ENCODE peak calls at places on chromosomes 1 and 21, in nine cellular contexts. H, B, C, Q, Z, M, F, L and A are unnamed samples. For H3K27me3, the result is how much of the 10 kb centered on the place peaks cover.

GRCh38 chr1:117396074-117396473 is 28.8 kb downstream of the MAN1A2 start:
- DNase-seq in H (no peak), B (no peak), C (no peak), Q (no peak), Z (no peak), M (no peak), F (no peak), L (no peak), A (no peak)

GRCh38 chr1:200512191-200512590 is 102.4 kb upstream of the ZNF281 start:
- DNase-seq in H (no peak), B (no peak), C (no peak), Q (no peak), Z (peak), M (no peak), F (no peak), L (peak), A (no peak)

GRCh38 chr1:49225464-49225863 is 448.8 kb upstream of the BEND5 start:
- DNase-seq in H (no peak), B (peak), C (no peak), Q (no peak), Z (no peak), M (no peak), F (no peak), L (no peak), A (no peak)

GRCh38 chr1:216221260-216221700 is 202.0 kb downstream of the USH2A start:
- DNase-seq in H (peak), B (peak), C (no peak), Q (no peak), Z (peak), M (no peak), F (peak), L (peak), A (no peak)

GRCh38 chr21:28436286-28436932 is 556.3 kb downstream of the LTN1 start:
- DNase-seq in H (no peak), B (no peak), C (no peak), Q (no peak), Z (peak), M (no peak), F (no peak), L (peak), A (no peak)

GRCh38 chr1:66938618-66939017 is 13.8 kb downstream of the MIER1 start:
- DNase-seq in H (no peak), B (no peak), C (no peak), Q (no peak), Z (peak), M (no peak), F (no peak), L (peak), A (no peak)

GRCh38 chr1:202056644-202057334 is 46.4 kb downstream of the ELF3 start:
- DNase-seq in H (no peak), B (peak), C (no peak), Q (peak), Z (peak), M (peak), F (no peak), L (peak), A (peak)

GRCh38 chr1:14945132-14946010 is 208.2 kb upstream of the TMEM51 start:
- DNase-seq in H (peak), B (peak), C (peak), Q (peak), Z (peak), M (no peak), F (peak), L (peak), A (peak)

GRCh38 chr1:114756949-114757454 is 782 bp downstream of the CSDE1 start:
- DNase-seq in H (peak), B (peak), C (peak), Q (peak), Z (peak), M (no peak), F (peak), L (peak), A (peak)

GRCh38 chr1:244381887-244382565 is 69.7 kb downstream of the ADSS2 start:
- DNase-seq in H (no peak), B (no peak), C (no peak), Q (no peak), Z (peak), M (no peak), F (no peak), L (no peak), A (no peak)

GRCh38 chr21:46402421-46402820 is 56.3 kb upstream of the DIP2A start:
- DNase-seq in H (no peak), B (no peak), C (peak), Q (no peak), Z (no peak), M (no peak), F (no peak), L (no peak), A (no peak)

GRCh38 chr1:90753556-90753955 is 36.5 kb upstream of the BARHL2 start:
- DNase-seq in H (peak), B (no peak), C (no peak), Q (no peak), Z (no peak), M (no peak), F (no peak), L (no peak), A (no peak)

GRCh38 chr1:35810096-35810860 is 2.5 kb downstream of the AGO4 start:
- DNase-seq in H (no peak), B (no peak), C (no peak), Q (no peak), Z (peak), M (no peak), F (no peak), L (peak), A (no peak)

GRCh38 chr21:29712818-29713217 is 227.0 kb downstream of the GRIK1 start:
- DNase-seq in H (peak), B (no peak), C (no peak), Q (no peak), Z (no peak), M (no peak), F (no peak), L (no peak), A (no peak)

GRCh38 chr1:16918371-16918770 is 3.4 kb upstream of the CROCC start:
- DNase-seq in H (no peak), B (no peak), C (peak), Q (no peak), Z (no peak), M (peak), F (no peak), L (no peak), A (peak)

GRCh38 chr1:24996983-24997893 is 67.2 kb upstream of the RUNX3 start:
- DNase-seq in H (no peak), B (no peak), C (no peak), Q (no peak), Z (no peak), M (peak), F (no peak), L (no peak), A (no peak)

GRCh38 chr1:23403038-23403336 is 21.6 kb downstream of the TCEA3 start:
- DNase-seq in H (peak), B (no peak), C (no peak), Q (no peak), Z (peak), M (no peak), F (no peak), L (peak), A (no peak)

GRCh38 chr1:174743654-174744561 is 255.8 kb upstream of the CACYBP start:
- DNase-seq in H (peak), B (no peak), C (no peak), Q (no peak), Z (peak), M (no peak), F (peak), L (peak), A (no peak)

GRCh38 chr1:51518033-51518729 is 885 bp downstream of the EPS15 start:
- DNase-seq in H (peak), B (peak), C (peak), Q (peak), Z (peak), M (peak), F (peak), L (peak), A (peak)

GRCh38 chr1:68232354-68233148 is at the start of gene WLS:
- DNase-seq in H (peak), B (peak), C (peak), Q (peak), Z (peak), M (peak), F (peak), L (peak), A (peak)

GRCh38 chr1:53835491-53835890 is 2.6 kb downstream of the NDC1 start:
- DNase-seq in H (no peak), B (no peak), C (no peak), Q (no peak), Z (no peak), M (no peak), F (no peak), L (no peak), A (no peak)

GRCh38 chr1:43229831-43230780 is 39.7 kb upstream of the TMEM125 start:
- DNase-seq in H (no peak), B (no peak), C (no peak), Q (no peak), Z (no peak), M (no peak), F (peak), L (no peak), A (no peak)

GRCh38 chr1:61322769-61323168 is 240.4 kb downstream of the NFIA start:
- DNase-seq in H (no peak), B (no peak), C (no peak), Q (no peak), Z (peak), M (no peak), F (no peak), L (peak), A (no peak)

GRCh38 chr1:201020647-201021332 is 2.7 kb downstream of the KIF21B start:
- DNase-seq in H (peak), B (peak), C (no peak), Q (no peak), Z (no peak), M (no peak), F (peak), L (no peak), A (no peak)

GRCh38 chr1:178726545-178726944 is 1.5 kb downstream of the RALGPS2 start:
- DNase-seq in H (no peak), B (no peak), C (no peak), Q (no peak), Z (no peak), M (no peak), F (no peak), L (no peak), A (no peak)

GRCh38 chr1:34379911-34380310 is 203.2 kb downstream of the C1orf94 start:
- DNase-seq in H (no peak), B (no peak), C (no peak), Q (no peak), Z (no peak), M (no peak), F (no peak), L (no peak), A (no peak)

GRCh38 chr1:244237445-244237844 is 186.4 kb downstream of the ZBTB18 start:
- DNase-seq in H (no peak), B (no peak), C (no peak), Q (no peak), Z (peak), M (no peak), F (no peak), L (peak), A (no peak)

GRCh38 chr1:236457775-236458174 is 63.7 kb downstream of the EDARADD start:
- DNase-seq in H (no peak), B (no peak), C (no peak), Q (no peak), Z (no peak), M (no peak), F (no peak), L (no peak), A (no peak)

GRCh38 chr21:27700974-27701614 is 734.2 kb upstream of the ADAMTS5 start:
- DNase-seq in H (peak), B (peak), C (peak), Q (peak), Z (peak), M (peak), F (peak), L (peak), A (peak)

GRCh38 chr21:44927587-44928461 is 7.1 kb upstream of the ITGB2 start:
- DNase-seq in H (peak), B (no peak), C (peak), Q (peak), Z (peak), M (no peak), F (no peak), L (peak), A (peak)

GRCh38 chr1:186864296-186864695 is 35.5 kb downstream of the PLA2G4A start:
- DNase-seq in H (no peak), B (no peak), C (no peak), Q (no peak), Z (no peak), M (no peak), F (no peak), L (no peak), A (no peak)

GRCh38 chr1:27906764-27907163 is 28.0 kb upstream of the SMPDL3B start:
- DNase-seq in H (no peak), B (no peak), C (peak), Q (no peak), Z (no peak), M (no peak), F (no peak), L (no peak), A (no peak)

GRCh38 chr1:175133693-175134435 is 58.7 kb downstream of the KIAA0040 start:
- DNase-seq in H (no peak), B (no peak), C (no peak), Q (no peak), Z (peak), M (no peak), F (no peak), L (no peak), A (no peak)

GRCh38 chr21:42235593-42235992 is 16.7 kb downstream of the ABCG1 start:
- DNase-seq in H (no peak), B (peak), C (no peak), Q (no peak), Z (no peak), M (no peak), F (no peak), L (no peak), A (no peak)

GRCh38 chr1:232922475-232922874 is 27.9 kb upstream of the NTPCR start:
- DNase-seq in H (peak), B (no peak), C (no peak), Q (no peak), Z (peak), M (no peak), F (no peak), L (no peak), A (no peak)

GRCh38 chr1:12604986-12605385 is 13.0 kb downstream of the DHRS3 start:
- DNase-seq in H (no peak), B (no peak), C (no peak), Q (no peak), Z (no peak), M (no peak), F (no peak), L (no peak), A (no peak)

GRCh38 chr1:230186003-230186863 is 119.2 kb downstream of the GALNT2 start:
- DNase-seq in H (peak), B (peak), C (peak), Q (no peak), Z (peak), M (peak), F (no peak), L (peak), A (peak)

GRCh38 chr21:38520511-38520910 is 22.2 kb upstream of the ERG start:
- DNase-seq in H (no peak), B (no peak), C (no peak), Q (no peak), Z (no peak), M (no peak), F (no peak), L (no peak), A (no peak)

GRCh38 chr21:38527737-38528136 is 29.5 kb upstream of the ERG start:
- DNase-seq in H (no peak), B (no peak), C (no peak), Q (no peak), Z (no peak), M (peak), F (no peak), L (no peak), A (no peak)

GRCh38 chr21:38524168-38525153 is 26.2 kb upstream of the ERG start:
- DNase-seq in H (no peak), B (no peak), C (no peak), Q (no peak), Z (no peak), M (no peak), F (no peak), L (no peak), A (no peak)

GRCh38 chr21:38531142-38531541 is 32.9 kb upstream of the ERG start:
- DNase-seq in H (no peak), B (no peak), C (no peak), Q (no peak), Z (no peak), M (no peak), F (no peak), L (no peak), A (no peak)

GRCh38 chr21:38525454-38525853 is 27.2 kb upstream of the ERG start:
- DNase-seq in H (no peak), B (no peak), C (no peak), Q (no peak), Z (no peak), M (no peak), F (no peak), L (no peak), A (no peak)
- H3K27me3 ChIP-seq in H (under half), B (under half), C (under half), Q (under half), Z (under half), M (under half), F (under half), L (under half), A (under half)

GRCh38 chr1:223081181-223081994 is 61.7 kb downstream of the TLR5 start:
- DNase-seq in H (peak), B (peak), C (peak), Q (peak), Z (peak), M (peak), F (peak), L (peak), A (peak)
- H3K27ac ChIP-seq in H (no peak), B (peak), C (peak), Q (peak), Z (no peak), M (peak), F (no peak), L (no peak), A (peak)

GRCh38 chr1:150874455-150875196 is 1.8 kb downstream of the ARNT start:
- DNase-seq in H (no peak), B (no peak), C (no peak), Q (no peak), Z (no peak), M (no peak), F (no peak), L (no peak), A (no peak)

GRCh38 chr1:150872572-150872971 is 3.8 kb downstream of the ARNT start:
- DNase-seq in H (no peak), B (no peak), C (no peak), Q (no peak), Z (no peak), M (no peak), F (no peak), L (no peak), A (no peak)

GRCh38 chr1:150873521-150873920 is 2.9 kb downstream of the ARNT start:
- DNase-seq in H (no peak), B (no peak), C (no peak), Q (no peak), Z (no peak), M (no peak), F (no peak), L (no peak), A (no peak)

GRCh38 chr1:150875197-150876110 is 945 bp downstream of the ARNT start:
- DNase-seq in H (no peak), B (peak), C (no peak), Q (no peak), Z (peak), M (no peak), F (no peak), L (peak), A (no peak)

GRCh38 chr1:150869683-150870082 is 6.7 kb downstream of the ARNT start:
- DNase-seq in H (no peak), B (no peak), C (no peak), Q (no peak), Z (no peak), M (no peak), F (no peak), L (no peak), A (no peak)
- TF ChIP-seq CTCF in H (no peak), B (no peak), C (no peak), Q (no peak), Z (no peak), M (no peak), F (no peak), L (no peak), A (no peak)

GRCh38 chr1:9203623-9204022 is 31.0 kb upstream of the H6PD start:
- DNase-seq in H (no peak), B (no peak), C (no peak), Q (no peak), Z (no peak), M (peak), F (no peak), L (peak), A (peak)

GRCh38 chr1:9202240-9202870 is 32.2 kb upstream of the H6PD start:
- DNase-seq in H (no peak), B (no peak), C (no peak), Q (no peak), Z (no peak), M (no peak), F (no peak), L (no peak), A (no peak)

GRCh38 chr1:9201421-9202239 is 32.9 kb upstream of the H6PD start:
- DNase-seq in H (no peak), B (peak), C (peak), Q (no peak), Z (peak), M (no peak), F (peak), L (peak), A (no peak)

GRCh38 chr1:9207086-9207485 is 27.5 kb upstream of the H6PD start:
- DNase-seq in H (no peak), B (no peak), C (no peak), Q (no peak), Z (no peak), M (no peak), F (no peak), L (peak), A (no peak)

GRCh38 chr1:9204156-9204720 is 30.3 kb upstream of the H6PD start:
- DNase-seq in H (no peak), B (no peak), C (no peak), Q (no peak), Z (no peak), M (no peak), F (no peak), L (no peak), A (peak)
- H3K27me3 ChIP-seq in H (half or more), B (under half), C (under half), Q (half or more), Z (under half), M (under half), F (half or more), L (under half), A (half or more)